ENCODE peak calls at places on chromosome 20, in eight cellular contexts. J is iPS-NIHi11, P is SJSA1, C is DMS153, T is putamen, F is breast epithelium, Z is SW480, N is globus pallidus. K is an unnamed sample.

GRCh38 chr20:4102381-4102780 is 87.0 kb upstream of the RNF24 start:
- DNase-seq in J (no peak), P (no peak), C (no peak), T (no peak), F (no peak), Z (no peak), N (no peak), K (no peak)

GRCh38 chr20:51747182-51747911 is 20.8 kb downstream of the ATP9A start:
- DNase-seq in J (no peak), P (no peak), C (peak), T (no peak), F (no peak), Z (peak), N (no peak), K (no peak)

GRCh38 chr20:10644458-10645204 is 29.2 kb downstream of the JAG1 start:
- DNase-seq in J (no peak), P (no peak), C (no peak), T (no peak), F (no peak), Z (no peak), N (no peak), K (no peak)

GRCh38 chr20:15703171-15703911 is 869.9 kb downstream of the KIF16B start:
- DNase-seq in J (no peak), P (no peak), C (no peak), T (no peak), F (no peak), Z (peak), N (no peak), K (peak)

GRCh38 chr20:18615020-18615652 is 27.3 kb downstream of the DTD1 start:
- DNase-seq in J (no peak), P (no peak), C (no peak), T (no peak), F (no peak), Z (no peak), N (no peak), K (no peak)

GRCh38 chr20:8901237-8902025 is 167.5 kb upstream of the PLCB4 start:
- DNase-seq in J (no peak), P (no peak), C (no peak), T (peak), F (no peak), Z (no peak), N (peak), K (no peak)

GRCh38 chr20:20201124-20201523 is 148.8 kb downstream of the CFAP61 start:
- DNase-seq in J (no peak), P (no peak), C (no peak), T (peak), F (no peak), Z (no peak), N (no peak), K (no peak)

GRCh38 chr20:49658508-49658907 is 55.2 kb downstream of the B4GALT5 start:
- DNase-seq in J (peak), P (no peak), C (no peak), T (no peak), F (no peak), Z (no peak), N (no peak), K (no peak)

GRCh38 chr20:44837949-44838348 is 27.6 kb upstream of the RIMS4 start:
- DNase-seq in J (no peak), P (no peak), C (no peak), T (no peak), F (no peak), Z (no peak), N (no peak), K (no peak)